ENCODE peak calls at places on chromosomes 1 and 21, in six cellular contexts. A is psoas muscle; G is T follicular helper cell; H is activated T-cell treated with anti-CD3 and anti-CD28 coated beads for 1 hour; Q is type B pancreatic cell; S is activated CD4-positive, alpha-beta T cell treated with anti-CD3 and anti-CD28 coated beads, Interleukin-2, amount 50 U/mL, for 1 hour. C is an unnamed sample.

GRCh38 chr1:168499094-168500049 is 44.4 kb downstream of the XCL2 start:
- DNase-seq in Q (no peak), S (no peak), H (no peak), G (no peak), A (no peak), C (no peak)

GRCh38 chr1:6483010-6483760 is 8.3 kb downstream of the PLEKHG5 start:
- DNase-seq in A (no peak), H (no peak), S (no peak), G (no peak), Q (no peak), C (peak)

GRCh38 chr1:209326876-209327275 is 256.6 kb upstream of the CAMK1G start:
- DNase-seq in A (no peak), Q (no peak), G (no peak), S (no peak), H (no peak), C (no peak)

GRCh38 chr21:45517249-45518065 is 24.8 kb downstream of the SLC19A1 start:
- DNase-seq in Q (peak), G (no peak), A (peak), H (no peak), S (no peak), C (no peak)

GRCh38 chr1:108346137-108346536 is 102.3 kb upstream of the NBPF4 start:
- DNase-seq in A (no peak), S (no peak), H (no peak), G (no peak), Q (no peak), C (no peak)

GRCh38 chr21:29670228-29670627 is 269.6 kb downstream of the GRIK1 start:
- DNase-seq in G (no peak), A (no peak), Q (no peak), S (no peak), H (no peak), C (no peak)

GRCh38 chr1:110135268-110136065 is 14.8 kb upstream of the SLC6A17 start:
- DNase-seq in Q (no peak), G (no peak), S (no peak), A (no peak), H (no peak), C (peak)

GRCh38 chr1:18831656-18832055 is 27.8 kb downstream of the TAS1R2 start:
- DNase-seq in G (no peak), A (no peak), H (no peak), Q (no peak), S (no peak), C (no peak)

GRCh38 chr1:39919545-39919944 is 17.8 kb upstream of the MYCL start:
- DNase-seq in A (no peak), S (peak), H (peak), Q (no peak), G (no peak), C (peak)

GRCh38 chr1:32801096-32801713 is 16.0 kb downstream of the YARS1 start:
- DNase-seq in G (peak), Q (no peak), H (no peak), S (peak), A (no peak), C (no peak)

GRCh38 chr1:54559771-54560231 is 11.8 kb downstream of the ACOT11 start:
- DNase-seq in H (no peak), Q (no peak), S (no peak), A (peak), G (no peak), C (no peak)

GRCh38 chr1:39378377-39378776 is 113.1 kb upstream of the BMP8A start:
- DNase-seq in H (no peak), A (no peak), Q (no peak), S (no peak), G (no peak), C (no peak)

GRCh38 chr1:19309123-19309813 is 2.7 kb downstream of the AKR7A2 start:
- DNase-seq in Q (no peak), H (no peak), G (no peak), S (no peak), A (no peak), C (no peak)

GRCh38 chr21:46022551-46023107 is 41.1 kb downstream of the COL6A1 start:
- DNase-seq in A (peak), H (no peak), G (no peak), S (no peak), Q (no peak), C (no peak)

GRCh38 chr21:31132574-31133242 is 94.4 kb upstream of the KRTAP19-8 start:
- DNase-seq in A (no peak), H (peak), S (peak), Q (no peak), G (peak), C (no peak)

GRCh38 chr1:241776911-241777310 is 71.1 kb upstream of the EXO1 start:
- DNase-seq in H (no peak), Q (no peak), G (no peak), A (no peak), S (no peak), C (no peak)

GRCh38 chr21:35275776-35276175 is 226.7 kb upstream of the RUNX1 start:
- DNase-seq in S (no peak), G (no peak), Q (no peak), A (no peak), H (no peak), C (no peak)